ENCODE peak calls at places on chromosomes 13 and 19, in five cellular contexts. E, Y, L, P and M are unnamed samples.

GRCh38 chr13:114211446-114211845 is 23.3 kb upstream of the CDC16 start:
- DNase-seq in E (no peak), Y (no peak), L (no peak), P (no peak), M (no peak)

GRCh38 chr19:29634002-29634401 is 27.9 kb downstream of the POP4 start:
- DNase-seq in E (no peak), Y (no peak), L (no peak), P (no peak), M (no peak)

GRCh38 chr13:99380402-99380801 is 73.2 kb upstream of the GPR183 start:
- DNase-seq in E (no peak), Y (no peak), L (no peak), P (no peak), M (no peak)

GRCh38 chr13:32297206-32297605 is 18.0 kb downstream of the ZAR1L start:
- DNase-seq in E (no peak), Y (no peak), L (no peak), P (no peak), M (no peak)

GRCh38 chr19:21028969-21029268 is 8.5 kb downstream of the ZNF430 start:
- DNase-seq in E (no peak), Y (no peak), L (no peak), P (peak), M (no peak)

GRCh38 chr13:101978546-101979315 is 423.1 kb downstream of the FGF14 start:
- DNase-seq in E (no peak), Y (no peak), L (no peak), P (no peak), M (no peak)

GRCh38 chr19:1279782-1280341 is 4.5 kb downstream of the FAM174C start:
- DNase-seq in E (peak), Y (peak), L (peak), P (peak), M (peak)

GRCh38 chr19:16218851-16219250 is 21.1 kb downstream of the AP1M1 start:
- DNase-seq in E (no peak), Y (no peak), L (no peak), P (no peak), M (no peak)

GRCh38 chr13:30043631-30043925 is 193.2 kb upstream of the UBL3 start:
- DNase-seq in E (no peak), Y (no peak), L (no peak), P (no peak), M (no peak)

GRCh38 chr19:1417145-1417544 is 9.8 kb downstream of the DAZAP1 start:
- DNase-seq in E (no peak), Y (no peak), L (no peak), P (peak), M (no peak)

GRCh38 chr13:99941086-99941485 is 30.5 kb downstream of the ZIC5 start:
- DNase-seq in E (no peak), Y (no peak), L (no peak), P (no peak), M (no peak)

GRCh38 chr13:75550159-75550567 is 572 bp downstream of the UCHL3 start:
- DNase-seq in E (no peak), Y (peak), L (peak), P (peak), M (no peak)

GRCh38 chr19:30666301-30666803 is 294.2 kb downstream of the ZNF536 start:
- DNase-seq in E (peak), Y (peak), L (peak), P (peak), M (peak)

GRCh38 chr13:80141114-80141849 is 199.6 kb downstream of the SPRY2 start:
- DNase-seq in E (peak), Y (peak), L (no peak), P (peak), M (no peak)

GRCh38 chr13:30985637-30986205 is 53.3 kb downstream of the TEX26 start:
- DNase-seq in E (no peak), Y (no peak), L (no peak), P (peak), M (no peak)

GRCh38 chr19:50949792-50950320 is 3.0 kb downstream of the KLK5 start:
- DNase-seq in E (no peak), Y (no peak), L (peak), P (no peak), M (no peak)

GRCh38 chr13:114067886-114068722 is 64.3 kb downstream of the RASA3 start:
- DNase-seq in E (peak), Y (no peak), L (no peak), P (no peak), M (no peak)

GRCh38 chr13:102039264-102039663 is 362.6 kb downstream of the FGF14 start:
- DNase-seq in E (no peak), Y (no peak), L (no peak), P (no peak), M (no peak)

GRCh38 chr13:46181799-46182490 is at the start of gene LCP1:
- DNase-seq in E (no peak), Y (no peak), L (peak), P (no peak), M (no peak)

GRCh38 chr13:62280590-62280989 is 864.9 kb upstream of the PCDH20 start:
- DNase-seq in E (no peak), Y (no peak), L (no peak), P (no peak), M (no peak)

GRCh38 chr13:46168818-46169217 is 13.2 kb downstream of the LCP1 start:
- DNase-seq in E (no peak), Y (no peak), L (no peak), P (no peak), M (no peak)

GRCh38 chr19:48487944-48488343 is 18.8 kb downstream of the CYTH2 start:
- DNase-seq in E (peak), Y (no peak), L (no peak), P (no peak), M (no peak)

GRCh38 chr13:62294210-62294609 is 878.6 kb upstream of the PCDH20 start:
- DNase-seq in E (no peak), Y (no peak), L (no peak), P (peak), M (no peak)

GRCh38 chr13:69704311-69704710 is 403.3 kb upstream of the ATXN8OS start:
- DNase-seq in E (no peak), Y (no peak), L (no peak), P (peak), M (no peak)